ENCODE peak calls at places on chromosome 11, in five cellular contexts. One of them, this sample, is unnamed.

GRCh38 chr11:66338276-66339162 is 2.3 kb upstream of the RIN1 start:
- DNase-seq in T-cell: no peak
- DNase-seq in GM03348: no peak
- DNase-seq in choroid plexus epithelial cell: no peak
- DNase-seq in activated CD4-positive, CD25-positive, alpha-beta regulatory T cell treated with anti-CD3 and anti-CD28 coated beads, Interleukin-2, amount 50 U/mL, for 16 hours: no peak
- DNase-seq in this sample: no peak

GRCh38 chr11:59115556-59115955 is 8.5 kb downstream of the FAM111B start:
- DNase-seq in GM03348: no peak
- DNase-seq in activated CD4-positive, CD25-positive, alpha-beta regulatory T cell treated with anti-CD3 and anti-CD28 coated beads, Interleukin-2, amount 50 U/mL, for 16 hours: no peak
- DNase-seq in T-cell: no peak
- DNase-seq in choroid plexus epithelial cell: no peak
- DNase-seq in this sample: no peak

GRCh38 chr11:8100151-8100550 is 19.1 kb downstream of the TUB start:
- DNase-seq in activated CD4-positive, CD25-positive, alpha-beta regulatory T cell treated with anti-CD3 and anti-CD28 coated beads, Interleukin-2, amount 50 U/mL, for 16 hours: no peak
- DNase-seq in T-cell: no peak
- DNase-seq in choroid plexus epithelial cell: no peak
- DNase-seq in GM03348: no peak
- DNase-seq in this sample: no peak

GRCh38 chr11:118820412-118821357 is 29.7 kb upstream of the DDX6 start:
- DNase-seq in GM03348: peak; percentile 23
- DNase-seq in choroid plexus epithelial cell: no peak
- DNase-seq in activated CD4-positive, CD25-positive, alpha-beta regulatory T cell treated with anti-CD3 and anti-CD28 coated beads, Interleukin-2, amount 50 U/mL, for 16 hours: no peak
- DNase-seq in T-cell: no peak
- DNase-seq in this sample: peak; percentile 68

GRCh38 chr11:128482512-128483191 is 104.7 kb downstream of the ETS1 start:
- DNase-seq in activated CD4-positive, CD25-positive, alpha-beta regulatory T cell treated with anti-CD3 and anti-CD28 coated beads, Interleukin-2, amount 50 U/mL, for 16 hours: no peak
- DNase-seq in T-cell: peak; percentile 70
- DNase-seq in GM03348: no peak
- DNase-seq in choroid plexus epithelial cell: peak; percentile 78
- DNase-seq in this sample: no peak

GRCh38 chr11:133920109-133920990 is 36.4 kb downstream of the IGSF9B start:
- DNase-seq in choroid plexus epithelial cell: no peak
- DNase-seq in activated CD4-positive, CD25-positive, alpha-beta regulatory T cell treated with anti-CD3 and anti-CD28 coated beads, Interleukin-2, amount 50 U/mL, for 16 hours: no peak
- DNase-seq in T-cell: no peak
- DNase-seq in GM03348: no peak
- DNase-seq in this sample: no peak

GRCh38 chr11:75223954-75224643 is 16.5 kb upstream of the TPBGL start:
- DNase-seq in activated CD4-positive, CD25-positive, alpha-beta regulatory T cell treated with anti-CD3 and anti-CD28 coated beads, Interleukin-2, amount 50 U/mL, for 16 hours: no peak
- DNase-seq in T-cell: no peak
- DNase-seq in GM03348: no peak
- DNase-seq in choroid plexus epithelial cell: no peak
- DNase-seq in this sample: no peak

GRCh38 chr11:26028294-26028954 is 303.5 kb upstream of the ANO3 start:
- DNase-seq in activated CD4-positive, CD25-positive, alpha-beta regulatory T cell treated with anti-CD3 and anti-CD28 coated beads, Interleukin-2, amount 50 U/mL, for 16 hours: no peak
- DNase-seq in T-cell: no peak
- DNase-seq in choroid plexus epithelial cell: peak; percentile 62
- DNase-seq in GM03348: peak; percentile 4
- DNase-seq in this sample: no peak

GRCh38 chr11:12848413-12848812 is 160.7 kb upstream of the RASSF10 start:
- DNase-seq in T-cell: no peak
- DNase-seq in activated CD4-positive, CD25-positive, alpha-beta regulatory T cell treated with anti-CD3 and anti-CD28 coated beads, Interleukin-2, amount 50 U/mL, for 16 hours: no peak
- DNase-seq in GM03348: no peak
- DNase-seq in choroid plexus epithelial cell: no peak
- DNase-seq in this sample: no peak

GRCh38 chr11:123033895-123034294 is 28.0 kb downstream of the HSPA8 start:
- DNase-seq in activated CD4-positive, CD25-positive, alpha-beta regulatory T cell treated with anti-CD3 and anti-CD28 coated beads, Interleukin-2, amount 50 U/mL, for 16 hours: no peak
- DNase-seq in T-cell: no peak
- DNase-seq in choroid plexus epithelial cell: no peak
- DNase-seq in GM03348: peak; percentile 40
- DNase-seq in this sample: no peak

This sample was measured in caudate nucleus.